ENCODE peak calls at places on chromosomes 12 and 14, in ten cellular contexts. One of them, this sample, is unnamed.

GRCh38 chr14:77307099-77307496 is 13.6 kb downstream of the POMT2 start:
- DNase-seq in tibial nerve: no peak
- DNase-seq in aorta: no peak
- DNase-seq in left ventricle myocardium inferior: no peak
- DNase-seq in cardiac muscle cell: no peak
- DNase-seq in pancreas: no peak
- DNase-seq in lung: no peak
- DNase-seq in heart left ventricle: no peak
- DNase-seq in CD4-positive, alpha-beta memory T cell: no peak
- DNase-seq in AG04450: no peak
- DNase-seq in this sample: peak

GRCh38 chr12:121224591-121224990 is 14.7 kb downstream of the P2RX4 start:
- DNase-seq in tibial nerve: no peak
- DNase-seq in aorta: no peak
- DNase-seq in left ventricle myocardium inferior: no peak
- DNase-seq in cardiac muscle cell: no peak
- DNase-seq in pancreas: peak
- DNase-seq in lung: no peak
- DNase-seq in heart left ventricle: no peak
- DNase-seq in CD4-positive, alpha-beta memory T cell: peak
- DNase-seq in AG04450: no peak
- DNase-seq in this sample: no peak

GRCh38 chr12:87317302-87317701 is 711.9 kb downstream of the C12orf50 start:
- DNase-seq in tibial nerve: no peak
- DNase-seq in aorta: no peak
- DNase-seq in left ventricle myocardium inferior: no peak
- DNase-seq in cardiac muscle cell: no peak
- DNase-seq in pancreas: no peak
- DNase-seq in lung: no peak
- DNase-seq in heart left ventricle: no peak
- DNase-seq in CD4-positive, alpha-beta memory T cell: no peak
- DNase-seq in AG04450: no peak
- DNase-seq in this sample: no peak

GRCh38 chr14:83347874-83348273 is 1814.2 kb upstream of the SEL1L start:
- DNase-seq in tibial nerve: no peak
- DNase-seq in aorta: no peak
- DNase-seq in left ventricle myocardium inferior: no peak
- DNase-seq in cardiac muscle cell: no peak
- DNase-seq in pancreas: no peak
- DNase-seq in lung: no peak
- DNase-seq in heart left ventricle: no peak
- DNase-seq in CD4-positive, alpha-beta memory T cell: no peak
- DNase-seq in AG04450: no peak
- DNase-seq in this sample: no peak

GRCh38 chr14:20602583-20602982 is 11.4 kb upstream of the RNASE12 start:
- DNase-seq in tibial nerve: no peak
- DNase-seq in aorta: no peak
- DNase-seq in left ventricle myocardium inferior: no peak
- DNase-seq in cardiac muscle cell: no peak
- DNase-seq in pancreas: no peak
- DNase-seq in lung: no peak
- DNase-seq in heart left ventricle: no peak
- DNase-seq in CD4-positive, alpha-beta memory T cell: no peak
- DNase-seq in AG04450: no peak
- DNase-seq in this sample: no peak

GRCh38 chr14:103546651-103547454 is 15.6 kb downstream of the BAG5 start:
- DNase-seq in tibial nerve: no peak
- DNase-seq in aorta: peak
- DNase-seq in left ventricle myocardium inferior: peak
- DNase-seq in cardiac muscle cell: peak
- DNase-seq in pancreas: peak
- DNase-seq in lung: peak
- DNase-seq in heart left ventricle: peak
- DNase-seq in CD4-positive, alpha-beta memory T cell: peak
- DNase-seq in AG04450: no peak
- DNase-seq in this sample: peak

GRCh38 chr12:12016284-12017100 is 54.2 kb upstream of the BCL2L14 start:
- DNase-seq in tibial nerve: no peak
- DNase-seq in aorta: no peak
- DNase-seq in left ventricle myocardium inferior: no peak
- DNase-seq in cardiac muscle cell: no peak
- DNase-seq in pancreas: no peak
- DNase-seq in lung: no peak
- DNase-seq in heart left ventricle: no peak
- DNase-seq in CD4-positive, alpha-beta memory T cell: no peak
- DNase-seq in AG04450: no peak
- DNase-seq in this sample: no peak

GRCh38 chr14:96056509-96057422 is 17.6 kb downstream of the C14orf132 start:
- DNase-seq in tibial nerve: no peak
- DNase-seq in aorta: no peak
- DNase-seq in left ventricle myocardium inferior: no peak
- DNase-seq in cardiac muscle cell: no peak
- DNase-seq in pancreas: no peak
- DNase-seq in lung: no peak
- DNase-seq in heart left ventricle: no peak
- DNase-seq in CD4-positive, alpha-beta memory T cell: no peak
- DNase-seq in AG04450: no peak
- DNase-seq in this sample: no peak

GRCh38 chr12:87676726-87677125 is 352.5 kb downstream of the C12orf50 start:
- DNase-seq in tibial nerve: no peak
- DNase-seq in aorta: no peak
- DNase-seq in left ventricle myocardium inferior: no peak
- DNase-seq in cardiac muscle cell: no peak
- DNase-seq in pancreas: no peak
- DNase-seq in lung: no peak
- DNase-seq in heart left ventricle: no peak
- DNase-seq in CD4-positive, alpha-beta memory T cell: no peak
- DNase-seq in AG04450: no peak
- DNase-seq in this sample: no peak

GRCh38 chr12:88781909-88782308 is 201.6 kb upstream of the KITLG start:
- DNase-seq in tibial nerve: no peak
- DNase-seq in aorta: no peak
- DNase-seq in left ventricle myocardium inferior: no peak
- DNase-seq in cardiac muscle cell: no peak
- DNase-seq in pancreas: no peak
- DNase-seq in lung: no peak
- DNase-seq in heart left ventricle: no peak
- DNase-seq in CD4-positive, alpha-beta memory T cell: no peak
- DNase-seq in AG04450: no peak
- DNase-seq in this sample: no peak

GRCh38 chr14:101405171-101405883 is 156.0 kb upstream of the DIO3 start:
- DNase-seq in tibial nerve: no peak
- DNase-seq in aorta: no peak
- DNase-seq in left ventricle myocardium inferior: no peak
- DNase-seq in cardiac muscle cell: no peak
- DNase-seq in pancreas: no peak
- DNase-seq in lung: no peak
- DNase-seq in heart left ventricle: no peak
- DNase-seq in CD4-positive, alpha-beta memory T cell: no peak
- DNase-seq in AG04450: no peak
- DNase-seq in this sample: no peak

GRCh38 chr12:45357547-45358417 is 141.9 kb downstream of the ANO6 start:
- DNase-seq in tibial nerve: no peak
- DNase-seq in aorta: no peak
- DNase-seq in left ventricle myocardium inferior: peak
- DNase-seq in cardiac muscle cell: peak
- DNase-seq in pancreas: no peak
- DNase-seq in lung: no peak
- DNase-seq in heart left ventricle: no peak
- DNase-seq in CD4-positive, alpha-beta memory T cell: no peak
- DNase-seq in AG04450: no peak
- DNase-seq in this sample: no peak

GRCh38 chr12:573226-573625 is 90.0 kb downstream of the NINJ2 start:
- DNase-seq in tibial nerve: no peak
- DNase-seq in aorta: no peak
- DNase-seq in left ventricle myocardium inferior: peak
- DNase-seq in cardiac muscle cell: no peak
- DNase-seq in pancreas: no peak
- DNase-seq in lung: no peak
- DNase-seq in heart left ventricle: no peak
- DNase-seq in CD4-positive, alpha-beta memory T cell: no peak
- DNase-seq in AG04450: no peak
- DNase-seq in this sample: peak

GRCh38 chr12:11513288-11513687 is 117.9 kb upstream of the PRB2 start:
- DNase-seq in tibial nerve: no peak
- DNase-seq in aorta: no peak
- DNase-seq in left ventricle myocardium inferior: no peak
- DNase-seq in cardiac muscle cell: no peak
- DNase-seq in pancreas: no peak
- DNase-seq in lung: no peak
- DNase-seq in heart left ventricle: no peak
- DNase-seq in CD4-positive, alpha-beta memory T cell: no peak
- DNase-seq in AG04450: no peak
- DNase-seq in this sample: no peak

GRCh38 chr14:103071544-103072251 is 12.3 kb upstream of the LBHD2 start:
- DNase-seq in tibial nerve: no peak
- DNase-seq in aorta: no peak
- DNase-seq in left ventricle myocardium inferior: no peak
- DNase-seq in cardiac muscle cell: no peak
- DNase-seq in pancreas: no peak
- DNase-seq in lung: no peak
- DNase-seq in heart left ventricle: peak
- DNase-seq in CD4-positive, alpha-beta memory T cell: no peak
- DNase-seq in AG04450: no peak
- DNase-seq in this sample: no peak

GRCh38 chr14:102540310-102541028 is 30.9 kb upstream of the ANKRD9 start:
- DNase-seq in tibial nerve: no peak
- DNase-seq in aorta: no peak
- DNase-seq in left ventricle myocardium inferior: no peak
- DNase-seq in cardiac muscle cell: no peak
- DNase-seq in pancreas: no peak
- DNase-seq in lung: no peak
- DNase-seq in heart left ventricle: no peak
- DNase-seq in CD4-positive, alpha-beta memory T cell: no peak
- DNase-seq in AG04450: peak
- DNase-seq in this sample: no peak

GRCh38 chr12:62581288-62582064 is 114.8 kb downstream of the MON2 start:
- DNase-seq in tibial nerve: no peak
- DNase-seq in aorta: no peak
- DNase-seq in left ventricle myocardium inferior: peak
- DNase-seq in cardiac muscle cell: peak
- DNase-seq in pancreas: no peak
- DNase-seq in lung: no peak
- DNase-seq in heart left ventricle: peak
- DNase-seq in CD4-positive, alpha-beta memory T cell: peak
- DNase-seq in AG04450: peak
- DNase-seq in this sample: no peak

GRCh38 chr12:92987362-92987761 is 58.3 kb upstream of the EEA1 start:
- DNase-seq in tibial nerve: no peak
- DNase-seq in aorta: no peak
- DNase-seq in left ventricle myocardium inferior: no peak
- DNase-seq in cardiac muscle cell: peak
- DNase-seq in pancreas: no peak
- DNase-seq in lung: no peak
- DNase-seq in heart left ventricle: no peak
- DNase-seq in CD4-positive, alpha-beta memory T cell: peak
- DNase-seq in AG04450: peak
- DNase-seq in this sample: no peak

DNA sequence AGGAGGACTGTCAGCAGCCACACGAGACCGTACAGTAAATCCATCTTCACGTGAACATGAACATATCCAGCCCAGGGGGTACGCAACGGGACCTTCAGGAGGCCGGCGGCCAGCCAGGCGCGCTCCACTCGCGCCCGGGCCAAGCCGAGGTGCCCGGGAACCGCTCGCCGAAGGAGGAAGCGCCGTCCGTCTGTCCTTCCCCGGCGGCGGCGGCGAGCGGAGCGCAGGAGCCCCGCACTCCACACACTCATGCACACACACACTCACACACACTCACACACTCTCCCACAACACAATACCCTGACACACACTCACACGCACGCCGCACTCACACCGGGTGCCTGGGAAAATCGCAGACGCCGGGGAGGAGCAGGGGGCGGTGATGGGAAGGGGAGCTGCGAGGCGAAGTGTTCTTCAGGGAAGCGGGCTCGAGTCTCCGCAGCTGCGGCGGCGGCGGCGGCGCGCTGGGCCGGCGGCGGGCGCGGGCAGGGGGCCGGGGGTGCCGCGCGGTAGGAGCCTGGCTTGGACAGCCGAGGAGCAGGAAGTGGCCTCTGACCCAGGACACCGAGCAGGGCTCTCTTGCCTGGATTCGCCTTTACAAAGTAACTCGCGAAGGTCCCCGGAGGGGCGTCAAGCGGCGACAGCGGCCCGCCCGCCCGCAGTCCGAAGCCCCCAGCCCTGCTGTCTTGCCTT is 713 bp downstream of the MDGA2 start:
- DNase-seq in tibial nerve: no peak
- DNase-seq in aorta: peak
- DNase-seq in left ventricle myocardium inferior: no peak
- DNase-seq in cardiac muscle cell: peak
- DNase-seq in pancreas: no peak
- DNase-seq in lung: no peak
- DNase-seq in heart left ventricle: peak
- DNase-seq in CD4-positive, alpha-beta memory T cell: no peak
- DNase-seq in AG04450: no peak
- DNase-seq in this sample: peak
- H3K4me3 ChIP-seq in tibial nerve: peak
- H3K4me3 ChIP-seq in aorta: no peak
- H3K4me3 ChIP-seq in left ventricle myocardium inferior: peak
- H3K4me3 ChIP-seq in cardiac muscle cell: peak
- H3K4me3 ChIP-seq in pancreas: no peak
- H3K4me3 ChIP-seq in lung: peak
- H3K4me3 ChIP-seq in heart left ventricle: peak
- H3K4me3 ChIP-seq in CD4-positive, alpha-beta memory T cell: no peak
- H3K4me3 ChIP-seq in AG04450: no peak
- H3K4me3 ChIP-seq in this sample: peak

GRCh38 chr12:130838951-130839769 is at the start of gene STX2:
- DNase-seq in tibial nerve: peak
- DNase-seq in aorta: peak
- DNase-seq in left ventricle myocardium inferior: peak
- DNase-seq in cardiac muscle cell: peak
- DNase-seq in pancreas: peak
- DNase-seq in lung: peak
- DNase-seq in heart left ventricle: peak
- DNase-seq in CD4-positive, alpha-beta memory T cell: peak
- DNase-seq in AG04450: peak
- DNase-seq in this sample: peak
- H3K27ac ChIP-seq in tibial nerve: peak
- H3K27ac ChIP-seq in aorta: no peak
- H3K27ac ChIP-seq in left ventricle myocardium inferior: peak
- H3K27ac ChIP-seq in cardiac muscle cell: no peak
- H3K27ac ChIP-seq in pancreas: peak
- H3K27ac ChIP-seq in lung: peak
- H3K27ac ChIP-seq in heart left ventricle: peak
- H3K27ac ChIP-seq in CD4-positive, alpha-beta memory T cell: peak
- H3K27ac ChIP-seq in AG04450: peak
- H3K27ac ChIP-seq in this sample: peak

GRCh38 chr12:54006700-54007220 is 2.0 kb upstream of the HOXC8 start:
- DNase-seq in tibial nerve: no peak
- DNase-seq in aorta: no peak
- DNase-seq in left ventricle myocardium inferior: no peak
- DNase-seq in cardiac muscle cell: no peak
- DNase-seq in pancreas: no peak
- DNase-seq in lung: no peak
- DNase-seq in heart left ventricle: no peak
- DNase-seq in CD4-positive, alpha-beta memory T cell: no peak
- DNase-seq in AG04450: no peak
- DNase-seq in this sample: no peak
- H3K4me3 ChIP-seq in tibial nerve: peak
- H3K4me3 ChIP-seq in aorta: no peak
- H3K4me3 ChIP-seq in left ventricle myocardium inferior: peak
- H3K4me3 ChIP-seq in cardiac muscle cell: no peak
- H3K4me3 ChIP-seq in pancreas: peak
- H3K4me3 ChIP-seq in lung: no peak
- H3K4me3 ChIP-seq in heart left ventricle: no peak
- H3K4me3 ChIP-seq in CD4-positive, alpha-beta memory T cell: peak
- H3K4me3 ChIP-seq in AG04450: peak
- H3K4me3 ChIP-seq in this sample: peak

GRCh38 chr12:33945438-33945784 is 76.9 kb upstream of the ALG10 start:
- DNase-seq in tibial nerve: no peak
- DNase-seq in aorta: no peak
- DNase-seq in left ventricle myocardium inferior: no peak
- DNase-seq in cardiac muscle cell: no peak
- DNase-seq in pancreas: no peak
- DNase-seq in lung: no peak
- DNase-seq in heart left ventricle: no peak
- DNase-seq in CD4-positive, alpha-beta memory T cell: no peak
- DNase-seq in AG04450: no peak
- DNase-seq in this sample: no peak
- H3K27ac ChIP-seq in tibial nerve: no peak
- H3K27ac ChIP-seq in aorta: no peak
- H3K27ac ChIP-seq in left ventricle myocardium inferior: no peak
- H3K27ac ChIP-seq in cardiac muscle cell: no peak
- H3K27ac ChIP-seq in pancreas: no peak
- H3K27ac ChIP-seq in lung: no peak
- H3K27ac ChIP-seq in heart left ventricle: no peak
- H3K27ac ChIP-seq in CD4-positive, alpha-beta memory T cell: no peak
- H3K27ac ChIP-seq in AG04450: no peak
- H3K27ac ChIP-seq in this sample: no peak